ENCODE peak calls at places on chromosomes 12 and 14, in ten cellular contexts. S is stimulated activated CD4-positive, alpha-beta T cell treated with anti-CD3 and anti-CD28 coated beads, Interleukin-4, amount 100 ng/mL, for 4 hours; G is amygdala; J is glutamatergic neuron; C is RWPE2; X is tibial nerve; T is COR-L47; E is foreskin fibroblast; H is activated CD4-positive, alpha-beta T cell treated with anti-CD3 and anti-CD28 coated beads, Interleukin-2, amount 50 U/mL, for 1 hour; N is stimulated activated CD8-positive, alpha-beta memory T cell treated with anti-CD3 and anti-CD28 coated beads, Interleukin-15, amount 100 ng/mL, for 4 hours. R is an unnamed sample.

GRCh38 chr14:35336171-35337073 is 44.2 kb downstream of the PSMA6 start:
- DNase-seq in S (no peak), G (no peak), J (no peak), C (peak), X (peak), T (no peak), E (peak), H (no peak), N (no peak), R (peak)

GRCh38 chr14:99647407-99647806 is 2.5 kb downstream of the HHIPL1 start:
- DNase-seq in S (no peak), G (no peak), J (no peak), C (no peak), X (no peak), T (no peak), E (no peak), H (no peak), N (no peak), R (no peak)

GRCh38 chr12:64160718-64161060 is 61.4 kb downstream of the KICS2 start:
- DNase-seq in S (no peak), G (no peak), J (no peak), C (no peak), X (no peak), T (no peak), E (peak), H (no peak), N (no peak), R (no peak)

GRCh38 chr12:116159175-116159574 is 118.3 kb downstream of the MED13L start:
- DNase-seq in S (no peak), G (no peak), J (no peak), C (no peak), X (no peak), T (peak), E (peak), H (no peak), N (no peak), R (no peak)

GRCh38 chr12:32322354-32322753 is 77.0 kb upstream of the FGD4 start:
- DNase-seq in S (no peak), G (no peak), J (peak), C (no peak), X (no peak), T (no peak), E (no peak), H (no peak), N (no peak), R (no peak)

GRCh38 chr12:27319394-27319793 is 13.2 kb upstream of the BMAL2 start:
- DNase-seq in S (no peak), G (no peak), J (no peak), C (no peak), X (no peak), T (no peak), E (peak), H (no peak), N (no peak), R (no peak)

GRCh38 chr14:71754422-71755095 is 177.7 kb upstream of the RGS6 start:
- DNase-seq in S (no peak), G (no peak), J (no peak), C (no peak), X (no peak), T (no peak), E (no peak), H (no peak), N (no peak), R (peak)

GRCh38 chr14:100585448-100586152 is 1.6 kb downstream of the BEGAIN start:
- DNase-seq in S (no peak), G (no peak), J (peak), C (peak), X (no peak), T (no peak), E (no peak), H (no peak), N (no peak), R (no peak)

GRCh38 chr12:75661927-75662326 is 150.5 kb upstream of the KRR1 start:
- DNase-seq in S (no peak), G (no peak), J (no peak), C (no peak), X (no peak), T (no peak), E (no peak), H (no peak), N (no peak), R (no peak)